ENCODE peak calls at places on chromosomes 13 and 19, in seven cellular contexts. K is T-helper 1 cell; Z is A673; G is activated naive CD4-positive, alpha-beta T cell treated with anti-CD3 and anti-CD28 coated beads, Interleukin-2, amount 50 U/mL, for 72 hours; E is K562; F is choroid plexus epithelial cell; A is stimulated activated CD4-positive, alpha-beta T cell treated with anti-CD3 and anti-CD28 coated beads, Interleukin-1b, Interleukin-23, amount 100 ng/mL, for 1 hour. O is an unnamed sample.
A peak's percentile ranks its signal among the peaks of the same experiment; 100 is the strongest.

GRCh38 chr13:114007566-114007965 is 33.7 kb upstream of the C13orf46 start:
- DNase-seq in E (no peak), K (no peak), F (no peak), Z (no peak), G (no peak), A (no peak), O (no peak)

GRCh38 chr13:91031508-91031907 is 316.0 kb upstream of the MIR17HG start:
- DNase-seq in F (no peak), E (no peak), K (no peak), Z (peak; percentile 3), G (no peak), A (no peak), O (peak; percentile 1)

GRCh38 chr19:42270346-42271044 is 1.4 kb downstream of the CIC start:
- DNase-seq in A (no peak), F (peak; percentile 91), G (peak; percentile 84), E (peak; percentile 62), K (peak; percentile 48), Z (peak; percentile 72), O (no peak)

GRCh38 chr19:16349551-16350171 is 25.0 kb downstream of the KLF2 start:
- DNase-seq in A (no peak), E (no peak), K (no peak), G (no peak), Z (no peak), F (peak; percentile 27), O (no peak)

GRCh38 chr19:17079710-17080440 is 4.3 kb downstream of the MYO9B start:
- DNase-seq in G (peak; percentile 82), F (peak; percentile 98), A (peak; percentile 36), E (no peak), K (peak; percentile 25), Z (peak; percentile 59), O (peak; percentile 83)

GRCh38 chr13:26272621-26273020 is 18.7 kb downstream of the CDK8 start:
- DNase-seq in F (no peak), G (no peak), Z (no peak), A (no peak), E (no peak), K (no peak), O (no peak)

GRCh38 chr19:28633223-28634030 is 579.5 kb downstream of the UQCRFS1 start:
- DNase-seq in E (peak; percentile 83), F (peak; percentile 83), Z (peak; percentile 40), G (no peak), K (no peak), A (no peak), O (no peak)

GRCh38 chr13:73248154-73248553 is 189.3 kb downstream of the KLF5 start:
- DNase-seq in F (no peak), Z (no peak), E (no peak), A (no peak), G (no peak), K (no peak), O (no peak)

GRCh38 chr13:41177616-41178015 is 16.8 kb downstream of the KBTBD7 start:
- DNase-seq in Z (no peak), G (no peak), K (no peak), A (no peak), F (no peak), E (no peak), O (no peak)

GRCh38 chr19:18304496-18305312 is 18.2 kb downstream of the LSM4 start:
- DNase-seq in A (peak; percentile 57), F (peak; percentile 80), G (peak; percentile 89), Z (peak; percentile 81), K (peak; percentile 59), E (peak; percentile 93), O (no peak)

GRCh38 chr13:98025480-98026025 is 72.1 kb downstream of the IPO5 start:
- DNase-seq in Z (no peak), E (no peak), G (no peak), K (no peak), F (no peak), A (no peak), O (no peak)

GRCh38 chr13:89401209-89401810 is 1730.1 kb downstream of the SLITRK5 start:
- DNase-seq in K (no peak), A (no peak), G (no peak), Z (peak; percentile 62), E (no peak), F (peak; percentile 85), O (peak; percentile 67)

GRCh38 chr13:110616103-110617101 is 1.1 kb downstream of the NAXD start:
- DNase-seq in A (no peak), F (peak; percentile 54), E (peak; percentile 59), Z (peak; percentile 27), K (no peak), G (peak; percentile 68), O (peak; percentile 33)

GRCh38 chr13:52127783-52128702 is 830 bp downstream of the NEK5 start:
- DNase-seq in Z (peak; percentile 78), E (peak; percentile 78), F (peak; percentile 75), K (no peak), G (no peak), A (no peak), O (peak; percentile 60)

GRCh38 chr13:110521296-110521680 is 40.2 kb downstream of the RAB20 start:
- DNase-seq in Z (no peak), F (no peak), A (no peak), G (no peak), K (no peak), E (no peak), O (no peak)

GRCh38 chr19:4120531-4120930 is 3.4 kb downstream of the MAP2K2 start:
- DNase-seq in G (no peak), F (peak; percentile 68), E (no peak), Z (no peak), A (no peak), K (no peak), O (no peak)

GRCh38 chr13:37313383-37313782 is 207.9 kb upstream of the CSNK1A1L start:
- DNase-seq in F (peak; percentile 44), G (no peak), E (no peak), K (no peak), A (no peak), Z (no peak), O (no peak)

GRCh38 chr19:41219924-41220567 is 1.0 kb downstream of the AXL start:
- DNase-seq in G (no peak), K (no peak), E (peak; percentile 83), F (peak; percentile 49), A (no peak), Z (no peak), O (no peak)

GRCh38 chr19:31960474-31960873 is 384.9 kb upstream of the ZNF507 start:
- DNase-seq in G (no peak), A (no peak), E (no peak), K (no peak), F (no peak), Z (no peak), O (no peak)

GRCh38 chr13:75495938-75496337 is 14.0 kb upstream of the TBC1D4 start:
- DNase-seq in G (no peak), A (no peak), K (no peak), F (peak; percentile 93), Z (no peak), E (no peak), O (no peak)

GRCh38 chr13:94617389-94618000 is 15.8 kb downstream of the GPR180 start:
- DNase-seq in K (no peak), F (peak; percentile 48), G (no peak), E (peak; percentile 37), Z (peak; percentile 55), A (no peak), O (no peak)

GRCh38 chr13:52025475-52026245 is 1.2 kb downstream of the UTP14C start:
- DNase-seq in G (no peak), Z (no peak), E (no peak), F (peak; percentile 4), K (no peak), A (no peak), O (no peak)

GRCh38 chr13:50079278-50080157 is 64.3 kb downstream of the KCNRG start:
- DNase-seq in K (no peak), E (no peak), F (no peak), G (no peak), A (no peak), Z (no peak), O (no peak)

GRCh38 chr13:51814825-51815650 is 11.1 kb upstream of the DHRS12 start:
- DNase-seq in F (peak; percentile 74), G (peak; percentile 74), Z (peak; percentile 75), A (peak; percentile 43), E (peak; percentile 72), K (peak; percentile 39), O (peak; percentile 60)

GRCh38 chr19:49437231-49437630 is 4.1 kb downstream of the SLC17A7 start:
- DNase-seq in K (no peak), G (no peak), Z (no peak), E (no peak), F (no peak), A (no peak), O (no peak)

GRCh38 chr13:98577823-98578285 is 947 bp upstream of the STK24 start:
- DNase-seq in K (no peak), F (no peak), Z (no peak), G (no peak), A (no peak), E (no peak), O (peak; percentile 7)

GRCh38 chr19:17966497-17967257 is at the start of gene KCNN1:
- DNase-seq in Z (peak; percentile 83), A (no peak), F (no peak), E (no peak), K (no peak), G (no peak), O (no peak)

GRCh38 chr13:43246382-43246781 is 223.0 kb downstream of the DNAJC15 start:
- DNase-seq in K (no peak), G (no peak), A (no peak), E (no peak), F (no peak), Z (no peak), O (no peak)

GRCh38 chr13:113930711-113931637 is 42.9 kb downstream of the C13orf46 start:
- DNase-seq in E (no peak), F (no peak), Z (no peak), A (peak; percentile 26), G (peak; percentile 55), K (no peak), O (no peak)

GRCh38 chr13:52846567-52847321 is 1.7 kb downstream of the PCDH8 start:
- DNase-seq in Z (peak; percentile 74), G (no peak), F (peak; percentile 10), E (no peak), K (no peak), A (no peak), O (no peak)

GRCh38 chr19:32222594-32222993 is 122.8 kb upstream of the ZNF507 start:
- DNase-seq in A (no peak), K (no peak), Z (no peak), E (no peak), G (no peak), F (no peak), O (no peak)

O was measured in A549.